ENCODE peak calls at places on chromosomes 5 and 9, in ten cellular contexts. S is endothelial cell; M is T-helper 2 cell; Y is NAMALWA; Q is fibroblast of villous mesenchyme; Z is CD8-positive, alpha-beta memory T cell; D is GM04504; I is AG08396; J is activated CD8-positive, alpha-beta memory T cell treated with anti-CD3 and anti-CD28 coated beads for 48 hours; U is stimulated activated CD8-positive, alpha-beta memory T cell treated with anti-CD3 and anti-CD28 coated beads, Interleukin-15, amount 100 ng/mL, for 24 hours. L is an unnamed sample.

GRCh38 chr9:90344013-90344412 is 298.6 kb downstream of the DIRAS2 start:
- DNase-seq in Y (no peak), D (no peak), Z (no peak), Q (no peak), I (no peak), S (no peak), J (no peak), U (no peak), M (no peak), L (peak; percentile 80)

GRCh38 chr5:153671653-153672346 is 181.3 kb downstream of the GRIA1 start:
- DNase-seq in Y (no peak), Z (no peak), I (no peak), Q (no peak), U (no peak), M (no peak), J (no peak), D (no peak), S (no peak), L (no peak)

GRCh38 chr9:121683652-121684051 is 32.2 kb downstream of the DAB2IP start:
- DNase-seq in I (no peak), Y (no peak), U (no peak), Q (no peak), J (no peak), S (no peak), M (no peak), Z (no peak), D (no peak), L (no peak)

GRCh38 chr5:82785941-82786340 is 291.3 kb downstream of the TMEM167A start:
- DNase-seq in M (no peak), U (no peak), Z (no peak), D (no peak), S (no peak), J (no peak), Q (no peak), Y (no peak), I (no peak), L (no peak)

GRCh38 chr5:527646-528591 is 3.7 kb upstream of the SLC9A3 start:
- DNase-seq in D (no peak), Z (peak; percentile 35), M (peak; percentile 73), Y (no peak), U (no peak), S (peak; percentile 61), Q (no peak), J (no peak), I (no peak), L (no peak)

GRCh38 chr9:114091711-114092110 is 7.4 kb downstream of the KIF12 start:
- DNase-seq in Z (no peak), J (no peak), S (no peak), Y (no peak), I (no peak), M (no peak), D (no peak), U (no peak), Q (no peak), L (no peak)

GRCh38 chr5:142156839-142157463 is 48.4 kb downstream of the NDFIP1 start:
- DNase-seq in I (no peak), S (no peak), D (no peak), Z (no peak), U (no peak), Q (no peak), Y (no peak), M (no peak), J (no peak), L (no peak)

GRCh38 chr9:100170556-100170955 is 71.5 kb downstream of the INVS start:
- DNase-seq in J (no peak), I (no peak), Y (no peak), D (no peak), Q (peak; percentile 26), U (no peak), M (no peak), Z (no peak), S (no peak), L (no peak)

GRCh38 chr9:76321185-76321828 is 72.9 kb downstream of the RFK start:
- DNase-seq in U (no peak), Z (no peak), J (no peak), Q (peak; percentile 61), M (no peak), Y (no peak), I (peak; percentile 50), S (no peak), D (no peak), L (peak; percentile 25)

GRCh38 chr5:156191547-156191946 is 135.4 kb upstream of the SGCD start:
- DNase-seq in S (no peak), D (no peak), Q (no peak), J (no peak), Z (no peak), U (no peak), I (no peak), M (no peak), Y (no peak), L (no peak)

GRCh38 chr9:92100237-92100911 is 14.8 kb downstream of the SPTLC1 start:
- DNase-seq in Q (peak; percentile 78), U (no peak), I (peak; percentile 82), Z (no peak), Y (no peak), J (no peak), M (no peak), D (peak; percentile 54), S (no peak), L (peak; percentile 81)

GRCh38 chr9:2181794-2182193 is 166.6 kb downstream of the SMARCA2 start:
- DNase-seq in Q (peak; percentile 43), Z (no peak), D (no peak), M (no peak), J (no peak), Y (no peak), U (no peak), I (no peak), S (peak; percentile 71), L (no peak)

GRCh38 chr5:41371741-41372140 is 138.7 kb downstream of the PLCXD3 start:
- DNase-seq in J (no peak), M (no peak), Z (no peak), Q (peak; percentile 32), I (peak; percentile 51), S (no peak), D (peak; percentile 33), U (no peak), Y (no peak), L (peak; percentile 88)

GRCh38 chr5:158843305-158843704 is 256.4 kb downstream of the EBF1 start:
- DNase-seq in Z (no peak), M (no peak), Q (no peak), J (no peak), S (no peak), D (no peak), I (no peak), Y (no peak), U (no peak), L (no peak)

GRCh38 chr9:4741365-4742031 is 496 bp upstream of the AK3 start:
- DNase-seq in U (no peak), Y (no peak), J (no peak), Q (peak; percentile 36), D (no peak), M (peak; percentile 14), S (peak; percentile 16), I (peak; percentile 27), Z (no peak), L (no peak)

GRCh38 chr9:81427870-81428269 is 261.5 kb downstream of the TLE1 start:
- DNase-seq in S (no peak), U (no peak), J (no peak), M (no peak), I (no peak), Z (no peak), D (no peak), Q (no peak), Y (no peak), L (peak; percentile 49)

GRCh38 chr5:132000677-132001453 is 10.6 kb downstream of the ACSL6 start:
- DNase-seq in S (no peak), U (no peak), J (no peak), Z (peak; percentile 75), D (no peak), I (no peak), M (peak; percentile 84), Y (no peak), Q (no peak), L (no peak)

GRCh38 chr5:102663771-102664530 is 91.2 kb upstream of the PAM start:
- DNase-seq in I (no peak), Y (no peak), Z (no peak), J (no peak), U (no peak), M (peak; percentile 26), D (peak; percentile 43), S (no peak), Q (peak; percentile 30), L (no peak)

GRCh38 chr5:150161242-150162141 is 5.1 kb upstream of the CDX1 start:
- DNase-seq in J (peak; percentile 69), Y (peak; percentile 81), U (peak; percentile 72), S (peak; percentile 97), Q (peak; percentile 80), M (peak; percentile 58), D (no peak), I (peak; percentile 85), Z (peak; percentile 79), L (peak; percentile 64)

GRCh38 chr5:179914032-179914755 is 6.5 kb upstream of the TBC1D9B start:
- DNase-seq in D (peak; percentile 45), I (peak; percentile 41), S (no peak), Q (peak; percentile 29), U (no peak), Y (no peak), J (no peak), M (no peak), Z (no peak), L (peak; percentile 39)

GRCh38 chr9:123775885-123776284 is 154.0 kb downstream of the DENND1A start:
- DNase-seq in J (no peak), Y (no peak), Q (no peak), D (no peak), Z (no peak), S (no peak), M (peak; percentile 2), U (no peak), I (no peak), L (no peak)

GRCh38 chr5:172229904-172230303 is 35.9 kb downstream of the EFCAB9 start:
- DNase-seq in S (no peak), I (no peak), Y (no peak), U (no peak), D (no peak), Z (no peak), J (no peak), Q (no peak), M (peak; percentile 31), L (no peak)

GRCh38 chr5:116084231-116084630 is 594 bp upstream of the COMMD10 start:
- DNase-seq in I (peak; percentile 30), Q (peak; percentile 41), U (no peak), S (no peak), M (peak; percentile 77), Y (no peak), D (no peak), J (no peak), Z (peak; percentile 54), L (no peak)

GRCh38 chr5:29550523-29550922 is 1643.0 kb upstream of the CDH6 start:
- DNase-seq in M (no peak), Y (no peak), S (no peak), D (no peak), Q (no peak), Z (no peak), J (no peak), U (no peak), I (no peak), L (no peak)